ENCODE peak calls at places on chromosomes 1 and 21, in six cellular contexts. G, V, Y, W, M and Q are unnamed samples.

GRCh38 chr1:15702722-15703550 is 18.8 kb downstream of the PLEKHM2 start:
- DNase-seq in V (peak), M (no peak), G (no peak), W (peak), Y (no peak), Q (no peak)

GRCh38 chr1:245858683-245859509 is 648.2 kb downstream of the SMYD3 start:
- DNase-seq in Y (peak), V (no peak), W (no peak), M (no peak), G (no peak), Q (no peak)

GRCh38 chr1:9842781-9843575 is 19.2 kb upstream of the CLSTN1 start:
- DNase-seq in Y (peak), G (no peak), W (peak), M (no peak), V (peak), Q (no peak)

GRCh38 chr1:225409051-225409450 is 18.8 kb downstream of the LBR start:
- DNase-seq in Y (no peak), V (no peak), G (no peak), M (no peak), W (no peak), Q (no peak)

GRCh38 chr1:179591592-179592580 is at the start of gene TDRD5:
- DNase-seq in G (no peak), M (peak), W (peak), V (peak), Y (peak), Q (no peak)

GRCh38 chr1:212288614-212289013 is 3.4 kb downstream of the PPP2R5A start:
- DNase-seq in M (no peak), G (no peak), Y (no peak), W (no peak), V (no peak), Q (no peak)

GRCh38 chr1:205991237-205991636 is 12.0 kb downstream of the RAB7B start:
- DNase-seq in W (no peak), V (no peak), M (no peak), Y (no peak), G (no peak), Q (no peak)

GRCh38 chr1:28248273-28249012 is 10.9 kb upstream of the SESN2 start:
- DNase-seq in V (peak), M (peak), Y (peak), G (peak), W (peak), Q (peak)

GRCh38 chr1:185732941-185733340 is 1.2 kb upstream of the HMCN1 start:
- DNase-seq in V (no peak), W (no peak), M (no peak), G (no peak), Y (no peak), Q (no peak)

GRCh38 chr1:180542113-180542512 is 16.7 kb upstream of the OVAAL start:
- DNase-seq in V (no peak), Y (no peak), M (no peak), W (no peak), G (no peak), Q (no peak)

GRCh38 chr1:6795661-6796060 is 10.4 kb downstream of the CAMTA1 start:
- DNase-seq in G (no peak), W (no peak), M (no peak), Y (no peak), V (no peak), Q (no peak)

GRCh38 chr1:111739222-111739983 is at the start of gene INKA2:
- DNase-seq in M (peak), G (peak), W (peak), V (peak), Y (peak), Q (peak)

GRCh38 chr1:189103956-189104355 is 1373.7 kb downstream of the BRINP3 start:
- DNase-seq in Y (no peak), G (no peak), M (no peak), W (no peak), V (no peak), Q (no peak)

GRCh38 chr1:207256869-207257268 is 64.6 kb upstream of the CD55 start:
- DNase-seq in M (no peak), W (no peak), V (no peak), Y (no peak), G (no peak), Q (no peak)

GRCh38 chr1:228953207-228953606 is 217.9 kb downstream of the RHOU start:
- DNase-seq in M (no peak), W (no peak), G (no peak), V (no peak), Y (no peak), Q (no peak)

GRCh38 chr1:214290399-214291037 is 9.6 kb downstream of the SMYD2 start:
- DNase-seq in W (no peak), M (no peak), Y (no peak), G (no peak), V (no peak), Q (no peak)

GRCh38 chr1:93591833-93592635 is 89.6 kb downstream of the BCAR3 start:
- DNase-seq in G (no peak), M (no peak), Y (peak), V (peak), W (peak), Q (no peak)

GRCh38 chr1:209542585-209542984 is 40.9 kb upstream of the CAMK1G start:
- DNase-seq in W (no peak), V (no peak), M (no peak), G (no peak), Y (no peak), Q (no peak)

GRCh38 chr1:227939791-227940771 is 7.7 kb downstream of the WNT9A start:
- DNase-seq in G (no peak), W (peak), V (peak), Y (no peak), M (no peak), Q (no peak)

GRCh38 chr1:213017447-213018273 is 2.0 kb upstream of the ANGEL2 start:
- DNase-seq in M (no peak), V (no peak), G (no peak), Y (no peak), W (no peak), Q (no peak)

GRCh38 chr21:42672699-42673458 is 19.5 kb downstream of the PDE9A start:
- DNase-seq in V (no peak), G (no peak), M (no peak), W (no peak), Y (no peak), Q (no peak)

GRCh38 chr1:231160851-231161710 is 777 bp upstream of the TRIM67 start:
- DNase-seq in V (no peak), G (no peak), M (no peak), Y (peak), W (no peak), Q (no peak)

GRCh38 chr1:246425139-246425794 is 81.8 kb downstream of the SMYD3 start:
- DNase-seq in V (no peak), M (no peak), W (no peak), G (no peak), Y (no peak), Q (no peak)

GRCh38 chr1:161885013-161885412 is 118.9 kb downstream of the ATF6 start:
- DNase-seq in Y (no peak), M (peak), V (no peak), W (no peak), G (no peak), Q (peak)

GRCh38 chr1:154158307-154159125 is 3.6 kb upstream of the NUP210L start:
- DNase-seq in Y (no peak), W (no peak), G (no peak), V (no peak), M (no peak), Q (no peak)

GRCh38 chr1:17588048-17588781 is 48.7 kb downstream of the ARHGEF10L start:
- DNase-seq in V (peak), M (no peak), Y (peak), W (peak), G (no peak), Q (no peak)

GRCh38 chr1:117120774-117121588 is 568 bp downstream of the TRIM45 start:
- DNase-seq in Y (peak), M (peak), G (no peak), W (no peak), V (no peak), Q (no peak)

GRCh38 chr1:43564617-43565348 is 34.1 kb downstream of the PTPRF start:
- DNase-seq in W (no peak), V (no peak), G (no peak), M (no peak), Y (peak), Q (no peak)

GRCh38 chr1:171595324-171595723 is 26.7 kb upstream of the MYOCOS start:
- DNase-seq in M (no peak), V (no peak), W (no peak), G (no peak), Y (no peak), Q (no peak)
- TF ChIP-seq EP300 in M (no peak), V (no peak), W (no peak), G (no peak), Y (no peak), Q (no peak)

GRCh38 chr1:95084317-95085176 is 11.8 kb upstream of the ALG14 start:
- DNase-seq in G (no peak), Y (peak), V (no peak), W (no peak), M (peak), Q (peak)
- TF ChIP-seq EP300 in G (no peak), Y (no peak), V (no peak), W (no peak), M (no peak), Q (no peak)

GRCh38 chr1:31371560-31371959 is 1.3 kb downstream of the FABP3 start:
- DNase-seq in V (no peak), W (no peak), G (peak), Y (no peak), M (no peak), Q (no peak)

GRCh38 chr1:31370021-31370420 is 2.9 kb downstream of the FABP3 start:
- DNase-seq in W (no peak), Y (no peak), G (no peak), M (no peak), V (no peak), Q (no peak)

GRCh38 chr1:31371121-31371520 is 1.8 kb downstream of the FABP3 start:
- DNase-seq in Y (no peak), M (no peak), W (no peak), V (no peak), G (no peak), Q (no peak)

GRCh38 chr1:31366796-31367195 is 6.1 kb downstream of the FABP3 start:
- DNase-seq in W (no peak), Y (no peak), M (no peak), G (no peak), V (no peak), Q (no peak)

GRCh38 chr1:31368611-31369107 is 4.2 kb downstream of the FABP3 start:
- DNase-seq in G (peak), W (no peak), V (peak), Y (no peak), M (no peak), Q (no peak)
- TF ChIP-seq EP300 in G (no peak), W (no peak), V (no peak), Y (no peak), M (no peak), Q (no peak)

GRCh38 chr1:230145953-230146476 is 79.0 kb downstream of the GALNT2 start:
- DNase-seq in V (no peak), Y (no peak), G (no peak), M (no peak), W (no peak), Q (no peak)
- TF ChIP-seq EP300 in V (no peak), Y (no peak), G (no peak), M (no peak), W (no peak), Q (no peak)

GRCh38 chr21:39659070-39659815 is 46.5 kb downstream of the B3GALT5 start:
- DNase-seq in M (no peak), W (no peak), V (no peak), G (no peak), Y (no peak), Q (no peak)

GRCh38 chr21:39660191-39660590 is 47.5 kb downstream of the B3GALT5 start:
- DNase-seq in Y (peak), M (no peak), V (no peak), W (peak), G (peak), Q (no peak)

GRCh38 chr21:39661740-39662139 is 49.0 kb downstream of the B3GALT5 start:
- DNase-seq in W (no peak), Y (no peak), V (no peak), G (no peak), M (no peak), Q (no peak)

GRCh38 chr21:39661121-39661520 is 48.4 kb downstream of the B3GALT5 start:
- DNase-seq in G (no peak), Y (no peak), W (no peak), M (no peak), V (no peak), Q (no peak)

GRCh38 chr21:39660596-39660995 is 47.9 kb downstream of the B3GALT5 start:
- DNase-seq in V (no peak), G (peak), M (peak), Y (no peak), W (peak), Q (no peak)
- TF ChIP-seq EP300 in V (no peak), G (no peak), M (no peak), Y (no peak), W (no peak), Q (no peak)

DNA sequence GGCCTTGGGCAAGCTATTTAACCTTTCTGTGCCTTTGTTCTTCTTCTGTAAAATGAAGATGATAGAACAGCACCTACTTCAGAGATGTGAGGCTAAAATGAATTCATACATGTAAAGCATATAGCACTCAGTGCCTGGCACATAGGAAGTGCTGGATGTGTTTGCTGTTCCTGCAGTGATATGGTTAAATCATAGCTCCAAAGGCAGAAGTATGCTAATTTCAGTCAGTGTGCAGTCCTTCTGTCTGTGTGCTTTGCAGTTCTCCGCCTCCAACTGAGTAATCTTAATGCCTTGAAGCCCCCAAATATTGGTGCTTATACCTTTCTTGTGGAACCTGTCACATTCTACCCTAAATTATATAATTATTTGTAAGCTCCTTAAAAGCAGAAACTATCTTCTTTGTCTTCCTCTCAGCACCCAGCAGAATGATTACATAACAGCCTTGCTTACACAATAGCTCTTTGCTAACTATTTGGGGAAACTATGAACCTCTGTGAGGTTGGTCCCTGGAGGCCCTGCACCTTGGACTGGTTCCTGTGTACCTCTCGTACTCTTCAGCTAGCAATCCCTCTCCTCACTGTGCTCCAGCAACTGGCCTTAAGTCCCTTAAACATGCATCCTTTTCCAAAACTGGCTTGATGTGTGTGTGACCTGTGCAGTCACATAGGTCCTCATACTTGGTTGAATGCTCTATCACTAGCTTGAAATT is 57.0 kb upstream of the CACYBP start:
- DNase-seq in V (no peak), M (no peak), Y (no peak), W (no peak), G (no peak), Q (peak)
- TF ChIP-seq EP300 in V (no peak), M (no peak), Y (no peak), W (no peak), G (no peak), Q (peak)